ENCODE peak calls at places on chromosomes 2 and 18, in eight cellular contexts. U, W, S, Z, D, Q, O and L are unnamed samples.

GRCh38 chr2:238863749-238864206 is 15.9 kb downstream of the TWIST2 start:
- DNase-seq in U (no peak), W (no peak), S (no peak), Z (no peak), D (no peak), Q (no peak), O (no peak), L (no peak)

GRCh38 chr18:36812686-36813085 is 16.1 kb downstream of the TPGS2 start:
- DNase-seq in U (no peak), W (no peak), S (peak), Z (no peak), D (peak), Q (no peak), O (no peak), L (no peak)

GRCh38 chr2:73830871-73831401 is 2.2 kb downstream of the STAMBP start:
- DNase-seq in U (no peak), W (no peak), S (peak), Z (no peak), D (peak), Q (peak), O (no peak), L (no peak)

GRCh38 chr2:8980096-8980495 is 23.4 kb downstream of the MBOAT2 start:
- DNase-seq in U (no peak), W (no peak), S (no peak), Z (no peak), D (peak), Q (no peak), O (no peak), L (no peak)

GRCh38 chr2:55961318-55961911 is 37.8 kb upstream of the EFEMP1 start:
- DNase-seq in U (peak), W (no peak), S (no peak), Z (peak), D (peak), Q (peak), O (peak), L (peak)

GRCh38 chr2:126703311-126703710 is 47.4 kb downstream of the GYPC start:
- DNase-seq in U (no peak), W (no peak), S (no peak), Z (no peak), D (no peak), Q (no peak), O (no peak), L (no peak)

GRCh38 chr2:219274392-219274921 is 4.7 kb upstream of the DNAJB2 start:
- DNase-seq in U (no peak), W (peak), S (peak), Z (no peak), D (peak), Q (peak), O (peak), L (no peak)

GRCh38 chr18:53682796-53683195 is 541.7 kb downstream of the MBD2 start:
- DNase-seq in U (no peak), W (no peak), S (no peak), Z (no peak), D (no peak), Q (no peak), O (no peak), L (no peak)

GRCh38 chr2:241230435-241230834 is 42.0 kb downstream of the ANO7 start:
- DNase-seq in U (no peak), W (no peak), S (no peak), Z (no peak), D (no peak), Q (no peak), O (no peak), L (no peak)

GRCh38 chr2:9573013-9573708 is 17.5 kb upstream of the ADAM17 start:
- DNase-seq in U (no peak), W (no peak), S (no peak), Z (no peak), D (peak), Q (peak), O (no peak), L (no peak)

GRCh38 chr2:66317268-66317899 is 117.5 kb upstream of the MEIS1 start:
- DNase-seq in U (no peak), W (no peak), S (no peak), Z (no peak), D (no peak), Q (no peak), O (no peak), L (no peak)

GRCh38 chr2:14826518-14826917 is 194.0 kb downstream of the LRATD1 start:
- DNase-seq in U (no peak), W (no peak), S (no peak), Z (no peak), D (no peak), Q (no peak), O (no peak), L (no peak)

GRCh38 chr18:63157293-63158011 is 162.1 kb downstream of the BCL2 start:
- DNase-seq in U (no peak), W (no peak), S (no peak), Z (no peak), D (no peak), Q (no peak), O (no peak), L (no peak)
- H3K4me3 ChIP-seq in U (no peak), W (no peak), S (no peak), Z (no peak), D (no peak), Q (no peak), O (no peak), L (no peak)

DNA sequence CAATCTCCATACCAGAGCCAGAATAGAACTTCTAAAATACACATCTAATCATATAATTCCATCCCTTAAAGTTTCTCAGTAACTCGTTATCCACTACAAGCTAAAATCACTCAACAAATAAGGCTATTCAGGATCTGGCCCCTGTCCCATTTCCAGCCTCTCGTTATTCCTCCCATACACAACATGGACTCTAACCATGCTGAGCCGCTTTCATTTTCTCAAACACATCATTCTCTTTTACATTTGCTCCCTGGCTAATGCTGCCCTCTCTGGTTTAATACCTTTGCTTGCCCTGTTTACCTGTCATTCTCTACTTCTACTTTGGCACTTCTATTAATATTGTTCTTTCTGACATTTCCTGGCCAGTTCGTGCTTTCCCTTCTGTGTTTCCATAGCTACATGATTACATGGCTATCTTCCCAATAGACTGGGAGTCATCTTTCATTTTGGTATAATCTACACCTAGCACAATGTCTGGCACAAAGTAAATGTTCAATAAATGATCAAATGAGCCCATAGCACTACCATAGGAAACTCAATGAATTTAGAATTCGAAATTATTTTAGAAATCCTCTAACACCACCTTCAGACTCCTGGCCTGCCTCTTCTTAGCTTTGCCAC is 163.6 kb upstream of the VRK2 start:
- DNase-seq in U (no peak), W (no peak), S (no peak), Z (no peak), D (no peak), Q (no peak), O (no peak), L (no peak)
- H3K4me3 ChIP-seq in U (no peak), W (no peak), S (no peak), Z (no peak), D (no peak), Q (no peak), O (no peak), L (no peak)

GRCh38 chr2:224453892-224454291 is 52.0 kb upstream of the FAM124B start:
- DNase-seq in U (no peak), W (no peak), S (no peak), Z (no peak), D (no peak), Q (no peak), O (no peak), L (no peak)
- H3K4me3 ChIP-seq in U (no peak), W (no peak), S (no peak), Z (no peak), D (no peak), Q (no peak), O (no peak), L (no peak)

DNA sequence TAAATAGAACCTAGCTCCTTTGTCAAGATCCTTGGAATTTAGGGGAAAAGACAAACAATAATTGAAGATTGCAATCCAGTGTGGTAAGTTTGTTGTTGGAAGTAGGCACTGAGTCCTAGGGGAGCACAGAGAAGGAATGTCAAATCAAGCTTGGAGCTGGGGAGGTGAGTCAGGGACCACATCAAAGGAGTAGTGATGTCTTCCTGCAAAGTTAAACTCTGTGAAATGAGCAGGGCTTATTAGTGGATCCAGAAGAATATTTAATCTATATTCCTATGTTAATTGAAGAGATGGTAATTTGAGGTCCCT is 41.7 kb upstream of the NABP1 start:
- DNase-seq in U (no peak), W (no peak), S (no peak), Z (no peak), D (peak), Q (peak), O (peak), L (no peak)
- H3K4me3 ChIP-seq in U (no peak), W (no peak), S (no peak), Z (no peak), D (no peak), Q (no peak), O (no peak), L (no peak)